ENCODE peak calls at places on chromosomes 16 and 17, in seven cellular contexts. E is PC-3; Z is iris pigment epithelial cell; L is tibial artery; X is HuH-7.5; Q is activated CD4-positive, alpha-beta T cell treated with anti-CD3 and anti-CD28 coated beads, Interleukin-2, amount 50 U/mL, for 24 hours; V is naive thymus-derived CD8-positive, alpha-beta T cell. D is an unnamed sample.

GRCh38 chr16:21159281-21159951 is 942 bp downstream of the LDAF1 start:
- DNase-seq in E (peak), Z (peak), L (peak), X (no peak), Q (peak), V (peak), D (no peak)

GRCh38 chr17:56595831-56596740 is 2.6 kb downstream of the NOG start:
- DNase-seq in E (peak), Z (peak), L (no peak), X (no peak), Q (no peak), V (no peak), D (no peak)

GRCh38 chr16:20868890-20869289 is 31.3 kb downstream of the DCUN1D3 start:
- DNase-seq in E (no peak), Z (peak), L (peak), X (no peak), Q (no peak), V (no peak), D (no peak)

GRCh38 chr16:80113876-80114574 is 426.8 kb upstream of the DYNLRB2 start:
- DNase-seq in E (no peak), Z (no peak), L (no peak), X (no peak), Q (no peak), V (no peak), D (no peak)

GRCh38 chr17:58520843-58521430 is 6.5 kb upstream of the MTMR4 start:
- DNase-seq in E (peak), Z (no peak), L (no peak), X (no peak), Q (no peak), V (no peak), D (no peak)

GRCh38 chr17:72077326-72077960 is 43.4 kb upstream of the SOX9 start:
- DNase-seq in E (peak), Z (no peak), L (no peak), X (no peak), Q (no peak), V (no peak), D (no peak)

GRCh38 chr17:79296290-79296689 is 221.7 kb downstream of the ENGASE start:
- DNase-seq in E (no peak), Z (no peak), L (no peak), X (no peak), Q (no peak), V (no peak), D (no peak)

GRCh38 chr17:39800540-39800939 is 62.8 kb downstream of the GRB7 start:
- DNase-seq in E (no peak), Z (no peak), L (no peak), X (no peak), Q (no peak), V (peak), D (no peak)

D was measured in A549.